ENCODE peak calls at places on chromosomes 16 and 17, in eight cellular contexts. Y is NCI-H187 treated with DMSO at 0.1 percent for 48 hours; U is HL-60; P is cardiac fibroblast; C is stimulated activated CD8-positive, alpha-beta memory T cell treated with anti-CD3 and anti-CD28 coated beads, Interleukin-15, amount 100 ng/mL, for 1 hour; L is T-helper 2 cell; W is mucosa of descending colon; Q is activated T-helper 2 cell treated with anti-CD3 and anti-CD28 coated beads, Interferon-gamma antibody, Interleukin-2, Interleukin-4, amounts not matched to agents 10 μg/mL and 5 μg/mL and 100 μg/mL, durations not matched to agents 14 hours and 24 hours and 36 hours. I is an unnamed sample.

GRCh38 chr17:8632087-8632486 is 1.6 kb upstream of the MYH10 start:
- DNase-seq in Q (no peak), L (no peak), W (no peak), U (no peak), Y (no peak), P (no peak), C (no peak), I (no peak)

GRCh38 chr17:61464121-61464905 is 12.1 kb downstream of the TBX4 start:
- DNase-seq in Q (no peak), C (no peak), W (no peak), P (no peak), L (no peak), U (no peak), Y (no peak), I (no peak)

GRCh38 chr16:66471696-66472393 is 44.8 kb downstream of the BEAN1 start:
- DNase-seq in W (no peak), C (no peak), L (no peak), U (no peak), Q (no peak), P (no peak), Y (no peak), I (no peak)

GRCh38 chr16:8660841-8661301 is 13.5 kb upstream of the ABAT start:
- DNase-seq in W (peak), Y (no peak), L (peak), C (no peak), P (peak), Q (peak), U (peak), I (peak)

GRCh38 chr17:37358098-37358829 is 17.5 kb upstream of the C17orf78 start:
- DNase-seq in Y (no peak), P (peak), U (peak), Q (peak), C (no peak), W (peak), L (peak), I (peak)

GRCh38 chr17:55426851-55427586 is 5.4 kb upstream of the MMD start:
- DNase-seq in Q (no peak), Y (no peak), L (no peak), W (no peak), C (no peak), P (peak), U (no peak), I (no peak)

GRCh38 chr16:79751785-79752184 is 151.2 kb upstream of the MAF start:
- DNase-seq in Y (no peak), Q (no peak), P (peak), L (no peak), U (no peak), W (peak), C (no peak), I (no peak)

GRCh38 chr16:3612510-3613466 is 1.4 kb upstream of the SLX4 start:
- DNase-seq in Q (no peak), Y (no peak), W (no peak), L (no peak), C (no peak), P (no peak), U (no peak), I (no peak)

GRCh38 chr16:54325616-54326265 is 39.2 kb upstream of the IRX3 start:
- DNase-seq in P (no peak), C (no peak), Q (no peak), L (no peak), U (no peak), W (no peak), Y (no peak), I (no peak)

GRCh38 chr17:40555296-40556190 is 9.7 kb downstream of the CCR7 start:
- DNase-seq in C (no peak), Y (no peak), P (no peak), U (no peak), L (no peak), W (no peak), Q (peak), I (no peak)

GRCh38 chr16:2852731-2853507 is 5.1 kb downstream of the PRSS22 start:
- DNase-seq in C (no peak), W (no peak), Q (no peak), L (no peak), Y (no peak), U (no peak), P (no peak), I (no peak)

GRCh38 chr17:74872313-74873035 is at the start of gene FDXR:
- DNase-seq in L (no peak), P (no peak), U (no peak), Q (no peak), C (no peak), W (no peak), Y (no peak), I (peak)

GRCh38 chr17:75262112-75262606 is 480 bp downstream of the MRPS7 start:
- DNase-seq in P (no peak), W (no peak), C (no peak), L (no peak), Y (no peak), U (no peak), Q (no peak), I (no peak)

GRCh38 chr16:14364386-14365199 is 265.5 kb downstream of the PARN start:
- DNase-seq in Q (no peak), U (no peak), Y (no peak), C (no peak), P (peak), L (no peak), W (no peak), I (peak)

GRCh38 chr16:86961133-86961720 is 356.0 kb downstream of the C16orf95 start:
- DNase-seq in C (no peak), P (no peak), Q (no peak), Y (no peak), L (no peak), W (no peak), U (no peak), I (no peak)

GRCh38 chr16:56589141-56590039 is at the start of gene MT3:
- DNase-seq in Y (no peak), W (peak), C (no peak), Q (no peak), U (no peak), L (peak), P (peak), I (no peak)

GRCh38 chr16:3961449-3961849 is 80.9 kb upstream of the CREBBP start:
- DNase-seq in C (no peak), P (no peak), Y (no peak), Q (no peak), L (no peak), U (no peak), W (no peak), I (no peak)

GRCh38 chr16:86218479-86219170 is 291.7 kb upstream of the FOXF1 start:
- DNase-seq in Q (no peak), W (no peak), P (no peak), Y (no peak), L (no peak), C (no peak), U (no peak), I (no peak)

GRCh38 chr17:77581480-77581879 is 377.0 kb upstream of the TNRC6C start:
- DNase-seq in L (no peak), Y (no peak), U (no peak), C (no peak), P (peak), Q (no peak), W (no peak), I (no peak)

GRCh38 chr17:57107498-57108101 is 22.6 kb downstream of the AKAP1 start:
- DNase-seq in C (no peak), P (no peak), Y (peak), Q (no peak), W (peak), L (no peak), U (no peak), I (no peak)

I was measured in HTR-8/SVneo.